ENCODE peak calls at places on chromosomes 13 and 19, in six cellular contexts. Y is GM12878, R is GM12891, G is H1, T is HepG2, X is K562. I is an unnamed sample.

GRCh38 chr19:51861870-51862622 is 25.7 kb downstream of the ZNF577 start:
- DNase-seq in T (no peak), R (no peak), G (no peak), X (no peak), Y (no peak), I (no peak)

GRCh38 chr19:7792286-7792685 is 29.2 kb downstream of the CLEC4M start:
- DNase-seq in R (no peak), X (no peak), T (no peak), G (no peak), Y (no peak), I (no peak)

GRCh38 chr19:8041553-8041952 is 11.0 kb upstream of the CCL25 start:
- DNase-seq in X (no peak), T (no peak), G (no peak), Y (no peak), R (no peak), I (no peak)

GRCh38 chr13:44917589-44918322 is 71.5 kb downstream of the NUFIP1 start:
- DNase-seq in X (peak; percentile 80), G (peak; percentile 92), Y (peak; percentile 98), R (peak; percentile 73), T (peak; percentile 92), I (peak; percentile 58)

GRCh38 chr19:48501961-48502719 is 9.5 kb downstream of the LMTK3 start:
- DNase-seq in X (peak; percentile 95), R (no peak), Y (peak; percentile 59), T (peak; percentile 86), G (peak; percentile 100), I (peak; percentile 71)

GRCh38 chr13:23707674-23708073 is 137.5 kb downstream of the TNFRSF19 start:
- DNase-seq in G (no peak), R (no peak), T (no peak), Y (no peak), X (no peak), I (no peak)

GRCh38 chr19:33403221-33403972 is 29.9 kb downstream of the CEBPG start:
- DNase-seq in R (peak; percentile 23), X (peak; percentile 38), G (no peak), Y (no peak), T (peak; percentile 98), I (no peak)

GRCh38 chr13:27997904-27998522 is 9.5 kb upstream of the URAD start:
- DNase-seq in G (no peak), T (peak; percentile 48), X (peak; percentile 17), R (no peak), Y (no peak), I (no peak)

GRCh38 chr19:1315470-1316166 is 29.9 kb downstream of the EFNA2 start:
- DNase-seq in G (no peak), Y (no peak), R (peak; percentile 83), X (peak; percentile 84), T (no peak), I (peak; percentile 78)

GRCh38 chr19:41373993-41374392 is 2.3 kb upstream of the TMEM91 start:
- DNase-seq in X (no peak), Y (no peak), R (no peak), T (no peak), G (no peak), I (no peak)

GRCh38 chr13:43348397-43348796 is 325.0 kb downstream of the DNAJC15 start:
- DNase-seq in R (no peak), Y (no peak), T (no peak), X (no peak), G (no peak), I (no peak)

GRCh38 chr13:112513761-112514160 is 74.2 kb downstream of the TUBGCP3 start:
- DNase-seq in X (no peak), T (no peak), G (no peak), R (no peak), Y (no peak), I (no peak)

GRCh38 chr13:52127783-52128702 is 830 bp downstream of the NEK5 start:
- DNase-seq in R (peak; percentile 39), Y (peak; percentile 13), X (peak; percentile 66), T (peak; percentile 68), G (peak; percentile 41), I (peak; percentile 34)

GRCh38 chr19:35099155-35099896 is 16.3 kb upstream of the FXYD3 start:
- DNase-seq in X (no peak), R (no peak), G (no peak), Y (no peak), T (no peak), I (no peak)

GRCh38 chr19:4373601-4374441 is 26.5 kb downstream of the SH3GL1 start:
- DNase-seq in X (no peak), Y (no peak), G (no peak), T (no peak), R (no peak), I (no peak)

GRCh38 chr19:4375164-4375619 is 25.2 kb downstream of the SH3GL1 start:
- DNase-seq in R (no peak), Y (no peak), G (peak; percentile 51), X (peak; percentile 78), T (peak; percentile 75), I (no peak)

GRCh38 chr19:4372630-4373367 is 27.5 kb downstream of the SH3GL1 start:
- DNase-seq in R (no peak), G (no peak), T (no peak), Y (no peak), X (no peak), I (no peak)

GRCh38 chr19:4375620-4376228 is 24.6 kb downstream of the SH3GL1 start:
- DNase-seq in R (no peak), T (peak; percentile 51), G (no peak), Y (peak; percentile 90), X (peak; percentile 70), I (no peak)

DNA sequence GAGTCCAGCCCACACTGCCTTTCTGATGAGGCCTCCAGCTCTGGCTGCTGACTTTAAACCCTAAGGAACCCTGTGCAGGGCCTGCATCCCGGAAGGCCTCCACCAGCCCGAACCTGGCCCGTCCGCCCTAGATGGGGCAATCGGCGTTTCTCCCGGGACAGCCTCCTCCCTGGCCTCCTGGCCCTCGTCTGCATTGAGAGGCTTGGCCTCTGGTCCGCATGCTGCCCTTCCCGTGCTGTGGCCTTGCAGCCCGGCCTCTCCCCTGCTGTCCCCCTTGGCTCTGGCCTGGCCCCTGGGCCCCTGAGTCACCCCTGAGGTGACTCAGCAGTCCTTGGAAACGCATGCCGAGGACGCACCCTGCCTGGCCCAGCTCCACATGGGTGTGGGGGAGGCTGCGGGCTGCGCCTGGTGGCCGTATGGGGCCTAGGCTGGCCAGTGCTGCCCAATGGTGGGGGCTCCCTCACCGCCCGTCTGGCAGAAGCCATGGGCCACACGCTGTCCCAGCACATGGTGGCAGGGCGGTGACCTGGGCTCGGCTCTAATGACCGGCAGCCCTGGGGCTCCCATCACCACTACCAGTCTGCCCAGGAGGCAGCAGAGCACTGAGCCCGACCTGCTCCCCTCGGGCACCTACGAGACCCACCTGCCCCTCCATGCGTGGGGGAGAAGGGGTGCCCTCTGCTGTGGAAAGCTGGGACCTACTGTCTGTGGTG is 25.7 kb downstream of the SH3GL1 start:
- DNase-seq in G (no peak), T (peak; percentile 79), R (no peak), X (peak; percentile 84), Y (no peak), I (no peak)
- TF ChIP-seq POLR2AphosphoS5 in G (no peak), T (no peak), R (no peak), X (peak; percentile 51), Y (no peak), I (no peak)

DNA sequence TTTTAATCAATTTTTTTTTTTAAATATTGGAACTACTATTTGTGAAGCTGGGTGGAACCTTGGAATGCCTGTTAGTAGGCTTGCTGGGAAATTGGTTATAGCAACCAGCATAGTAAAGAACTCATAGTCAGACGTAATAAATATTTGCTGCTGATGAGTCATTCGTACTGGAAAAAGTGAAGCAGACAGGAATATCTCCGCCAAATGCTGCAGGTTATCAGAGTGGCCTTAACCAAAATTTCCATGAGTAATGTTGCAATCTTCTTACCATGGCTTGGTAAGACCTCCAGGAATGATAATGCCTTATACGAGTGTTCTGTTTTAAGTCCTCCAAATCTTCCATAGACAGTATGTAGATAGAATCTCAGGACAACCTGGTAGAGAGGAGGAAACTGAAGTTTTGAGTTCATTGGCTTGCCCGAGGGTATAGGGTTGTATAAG is 34.2 kb downstream of the MBNL2 start:
- DNase-seq in T (peak; percentile 85), X (peak; percentile 36), Y (no peak), R (no peak), G (no peak), I (no peak)
- TF ChIP-seq POLR2A in T (no peak), X (no peak), Y (no peak), R (no peak), G (no peak), I (no peak)

GRCh38 chr13:113945857-113946408 is 27.9 kb downstream of the C13orf46 start:
- DNase-seq in Y (no peak), T (no peak), R (no peak), X (no peak), G (no peak), I (no peak)

GRCh38 chr13:113949546-113949945 is 24.3 kb downstream of the C13orf46 start:
- DNase-seq in X (no peak), G (no peak), T (no peak), Y (no peak), R (no peak), I (no peak)

GRCh38 chr13:113948034-113948742 is 25.7 kb downstream of the C13orf46 start:
- DNase-seq in X (no peak), T (no peak), Y (no peak), G (no peak), R (no peak), I (no peak)

GRCh38 chr13:113946409-113947181 is 27.3 kb downstream of the C13orf46 start:
- DNase-seq in X (no peak), G (no peak), R (no peak), Y (no peak), T (no peak), I (no peak)

GRCh38 chr13:113947321-113948033 is 26.4 kb downstream of the C13orf46 start:
- DNase-seq in X (peak; percentile 35), G (no peak), R (no peak), Y (no peak), T (no peak), I (no peak)
- TF ChIP-seq TAF1 in X (no peak), G (no peak), R (no peak), Y (no peak), T (no peak), I (no peak)

GRCh38 chr19:17095141-17095919 is 19.8 kb downstream of the MYO9B start:
- DNase-seq in Y (no peak), T (no peak), G (no peak), X (no peak), R (no peak), I (no peak)

GRCh38 chr19:17092696-17093095 is 17.1 kb downstream of the MYO9B start:
- DNase-seq in X (no peak), G (no peak), R (no peak), T (no peak), Y (no peak), I (no peak)

GRCh38 chr19:17098326-17098725 is 22.7 kb downstream of the MYO9B start:
- DNase-seq in G (no peak), Y (no peak), R (no peak), T (no peak), X (no peak), I (no peak)

GRCh38 chr19:17101686-17102628 is 26.4 kb downstream of the MYO9B start:
- DNase-seq in Y (no peak), X (no peak), R (no peak), T (no peak), G (no peak), I (no peak)

DNA sequence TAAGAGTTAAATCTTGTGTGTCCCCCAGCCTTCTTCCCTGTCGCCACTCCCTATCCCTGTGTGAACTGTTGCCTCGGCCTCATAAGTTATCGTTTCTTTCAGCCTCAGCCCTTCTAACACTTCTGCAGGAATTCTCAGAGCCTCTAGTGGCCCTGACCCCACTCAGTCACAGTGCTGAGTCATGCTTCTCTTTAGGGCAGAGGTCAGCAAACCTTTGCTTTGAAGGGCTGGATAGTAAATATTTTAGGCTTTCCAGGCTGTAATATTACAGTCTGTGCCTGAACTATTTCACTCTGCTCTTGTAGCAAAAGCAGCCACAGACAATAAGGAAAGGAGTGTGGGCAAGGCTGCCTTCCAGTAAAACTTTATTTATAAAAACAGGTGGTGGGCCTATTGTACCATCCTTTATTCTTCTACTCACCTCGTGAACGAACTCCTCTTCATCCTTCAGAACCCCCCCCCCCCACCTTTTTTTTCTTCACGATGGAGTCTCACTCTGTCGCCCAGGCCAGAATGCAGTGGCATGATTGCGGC is 22.1 kb downstream of the MYO9B start:
- DNase-seq in X (peak; percentile 59), R (no peak), G (no peak), T (peak; percentile 86), Y (no peak), I (no peak)
- TF ChIP-seq POLR2AphosphoS5 in X (no peak), R (no peak), G (no peak), T (no peak), Y (no peak), I (no peak)